ENCODE peak calls at places on chromosomes 4 and X, in four cellular contexts. X, R, N and E are unnamed samples.

GRCh38 chrX:87392369-87392768 is 125.2 kb upstream of the KLHL4 start:
- DNase-seq in X (no peak), R (no peak), N (no peak), E (no peak)

GRCh38 chr4:86934147-86934771 is 552 bp upstream of the AFF1 start:
- DNase-seq in X (no peak), R (no peak), N (no peak), E (peak)

GRCh38 chrX:155747520-155747919 is 133.6 kb upstream of the VAMP7 start:
- DNase-seq in X (no peak), R (no peak), N (no peak), E (peak)

GRCh38 chrX:5876984-5877655 is 351.5 kb downstream of the NLGN4X start:
- DNase-seq in X (peak), R (no peak), N (no peak), E (peak)

GRCh38 chr4:80202784-80203553 is 5.7 kb downstream of the PRDM8 start:
- DNase-seq in X (peak), R (peak), N (peak), E (peak)

GRCh38 chr4:17385403-17385802 is 126.5 kb downstream of the QDPR start:
- DNase-seq in X (no peak), R (no peak), N (no peak), E (peak)

GRCh38 chrX:23118890-23119527 is 119.2 kb downstream of the DDX53 start:
- DNase-seq in X (no peak), R (no peak), N (no peak), E (no peak)

GRCh38 chr4:1367230-1367935 is 20.4 kb downstream of the UVSSA start:
- DNase-seq in X (no peak), R (no peak), N (no peak), E (no peak)

GRCh38 chrX:150308532-150309157 is 54.5 kb upstream of the MAMLD1 start:
- DNase-seq in X (no peak), R (no peak), N (no peak), E (no peak)

GRCh38 chrX:140764401-140764919 is 54.9 kb downstream of the LINC00632 start:
- DNase-seq in X (peak), R (peak), N (no peak), E (no peak)

GRCh38 chrX:39822133-39822748 is 275.5 kb downstream of the BCOR start:
- DNase-seq in X (no peak), R (no peak), N (no peak), E (no peak)

GRCh38 chrX:119459181-119459580 is 9.1 kb upstream of the SLC25A5 start:
- DNase-seq in X (no peak), R (no peak), N (no peak), E (no peak)

GRCh38 chr4:139795915-139796314 is 130.3 kb downstream of the MGST2 start:
- DNase-seq in X (no peak), R (no peak), N (no peak), E (no peak)

GRCh38 chr4:138348055-138348454 is 105.9 kb upstream of the SLC7A11 start:
- DNase-seq in X (no peak), R (no peak), N (no peak), E (no peak)

GRCh38 chr4:11669156-11669555 is 240.5 kb upstream of the HS3ST1 start:
- DNase-seq in X (no peak), R (no peak), N (no peak), E (no peak)